ENCODE peak calls at places on chromosomes 6 and 20, in six cellular contexts. F, S, M, U, Q and E are unnamed samples.

GRCh38 chr6:142568857-142569597 is 267.2 kb downstream of the ADGRG6 start:
- ATAC-seq in F (peak), S (no peak), M (peak), U (no peak), Q (no peak), E (no peak)

GRCh38 chr20:53956013-53956715 is 114.2 kb downstream of the BCAS1 start:
- ATAC-seq in F (no peak), S (no peak), M (no peak), U (no peak), Q (no peak), E (no peak)

GRCh38 chr6:10481101-10481500 is 40.0 kb upstream of the GCNT2 start:
- ATAC-seq in F (no peak), S (no peak), M (no peak), U (no peak), Q (no peak), E (no peak)

GRCh38 chr20:16749573-16749972 is 1.4 kb downstream of the OTOR start:
- ATAC-seq in F (no peak), S (no peak), M (no peak), U (peak), Q (peak), E (no peak)

GRCh38 chr20:62139636-62140035 is 3.6 kb downstream of the PSMA7 start:
- ATAC-seq in F (no peak), S (no peak), M (no peak), U (no peak), Q (no peak), E (no peak)

GRCh38 chr6:18179770-18180393 is 24.7 kb downstream of the KDM1B start:
- ATAC-seq in F (peak), S (no peak), M (no peak), U (no peak), Q (no peak), E (no peak)

GRCh38 chr20:62581308-62581707 is 61.0 kb upstream of the SLCO4A1 start:
- ATAC-seq in F (no peak), S (no peak), M (no peak), U (no peak), Q (no peak), E (no peak)

GRCh38 chr20:22430154-22430745 is 154.1 kb downstream of the FOXA2 start:
- ATAC-seq in F (no peak), S (peak), M (no peak), U (peak), Q (peak), E (no peak)

GRCh38 chr20:63767886-63768285 is 28.3 kb downstream of the SLC2A4RG start:
- ATAC-seq in F (no peak), S (no peak), M (no peak), U (no peak), Q (no peak), E (no peak)

GRCh38 chr6:133526436-133526835 is 285.3 kb downstream of the EYA4 start:
- ATAC-seq in F (no peak), S (no peak), M (no peak), U (no peak), Q (no peak), E (no peak)

GRCh38 chr6:134980846-134981245 is 30.9 kb upstream of the ALDH8A1 start:
- ATAC-seq in F (no peak), S (no peak), M (no peak), U (no peak), Q (peak), E (no peak)

GRCh38 chr6:10451828-10452509 is 37.1 kb upstream of the TFAP2A start:
- ATAC-seq in F (peak), S (peak), M (no peak), U (no peak), Q (no peak), E (no peak)

GRCh38 chr20:51208162-51208561 is 185.3 kb upstream of the KCNG1 start:
- ATAC-seq in F (no peak), S (no peak), M (no peak), U (no peak), Q (no peak), E (no peak)

GRCh38 chr20:47432251-47433210 is 69.2 kb upstream of the NCOA3 start:
- ATAC-seq in F (no peak), S (peak), M (no peak), U (no peak), Q (peak), E (no peak)

GRCh38 chr20:32581839-32582658 is 3.1 kb downstream of the NOL4L start:
- ATAC-seq in F (no peak), S (no peak), M (no peak), U (peak), Q (no peak), E (no peak)

GRCh38 chr6:14676084-14676483 is 558.5 kb downstream of the CD83 start:
- ATAC-seq in F (peak), S (no peak), M (no peak), U (no peak), Q (no peak), E (no peak)

GRCh38 chr6:161057103-161058091 is 65.8 kb downstream of the MAP3K4 start:
- ATAC-seq in F (no peak), S (no peak), M (peak), U (peak), Q (peak), E (no peak)

GRCh38 chr20:4896971-4897497 is 104.3 kb downstream of the SLC23A2 start:
- ATAC-seq in F (no peak), S (no peak), M (peak), U (peak), Q (peak), E (no peak)

GRCh38 chr6:145850671-145851070 is 36.1 kb upstream of the FBXO30 start:
- ATAC-seq in F (no peak), S (no peak), M (no peak), U (no peak), Q (no peak), E (no peak)

DNA sequence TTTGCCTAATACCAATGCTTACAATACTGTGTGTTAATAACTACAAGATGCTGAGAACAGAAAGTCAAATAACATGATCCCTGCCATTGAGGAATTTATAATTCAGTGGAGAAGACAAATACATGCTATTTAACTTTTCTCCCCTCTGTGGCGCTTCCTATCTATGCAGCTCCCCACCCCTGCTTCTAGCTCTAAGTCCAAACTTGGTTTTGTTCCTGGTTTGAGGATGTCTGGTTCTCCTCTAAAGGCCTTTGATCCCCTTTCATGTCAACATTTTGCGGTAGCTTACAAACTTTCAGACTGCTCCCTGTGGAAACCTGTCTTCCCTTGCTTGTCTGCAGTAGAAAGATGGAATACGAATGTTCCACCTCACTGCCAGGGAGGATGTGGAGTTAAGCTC is 18.4 kb upstream of the REPS1 start:
- ATAC-seq in F (no peak), S (no peak), M (no peak), U (peak), Q (no peak), E (no peak)
- H3K27ac ChIP-seq in F (no peak), S (no peak), M (no peak), U (no peak), Q (no peak), E (no peak)

GRCh38 chr6:4274382-4275082 is 139.2 kb upstream of the ECI2 start:
- ATAC-seq in F (no peak), S (no peak), M (no peak), U (no peak), Q (peak), E (no peak)
- TF ChIP-seq CTCF in F (no peak), S (no peak), M (no peak), U (no peak), Q (no peak), E (no peak)

GRCh38 chr6:147081210-147081609 is 123.0 kb upstream of the STXBP5 start:
- ATAC-seq in F (no peak), S (no peak), M (no peak), U (no peak), Q (no peak), E (no peak)
- TF ChIP-seq EP300 in F (no peak), S (no peak), M (no peak), U (no peak), Q (no peak), E (no peak)

GRCh38 chr6:31116661-31117385 is 2.2 kb downstream of the PSORS1C1 start:
- ATAC-seq in F (peak), S (no peak), M (no peak), U (no peak), Q (no peak), E (peak)
- H3K27ac ChIP-seq in F (peak), S (no peak), M (no peak), U (no peak), Q (no peak), E (peak)